ENCODE peak calls at places on chromosomes 2 and 18, in eight cellular contexts. E is HEK293T; A is activated CD8-positive, alpha-beta T cell treated with anti-CD3 and anti-CD28 coated beads, Interleukin-2, amount 10 ng/mL, durations not matched to agents 7 days and 5 days; F is upper lobe of right lung; N is CD4-positive, alpha-beta T cell; I is stimulated activated CD8-positive, alpha-beta memory T cell treated with anti-CD3 and anti-CD28 coated beads, Interleukin-7, amount 100 ng/mL, for 1 hour; G is T-helper 2 cell; M is GM20000. Z is an unnamed sample.

GRCh38 chr2:215764441-215765048 is 248.8 kb downstream of the MREG start:
- DNase-seq in F (no peak), E (no peak), N (no peak), I (no peak), G (no peak), M (no peak), A (no peak), Z (no peak)

GRCh38 chr18:58046087-58046793 is 2.2 kb downstream of the NEDD4L start:
- DNase-seq in M (no peak), I (no peak), N (no peak), A (no peak), F (no peak), E (no peak), G (no peak), Z (no peak)

GRCh38 chr2:98759827-98760625 is 29.1 kb upstream of the MGAT4A start:
- DNase-seq in E (no peak), A (no peak), M (no peak), I (no peak), F (no peak), G (no peak), N (no peak), Z (no peak)

GRCh38 chr18:45590060-45590537 is 25.2 kb upstream of the SLC14A2 start:
- DNase-seq in M (no peak), I (no peak), G (no peak), A (no peak), N (no peak), F (no peak), E (peak; percentile 10), Z (no peak)

GRCh38 chr2:219624565-219624964 is 2.9 kb upstream of the SLC4A3 start:
- DNase-seq in M (no peak), E (no peak), N (no peak), A (no peak), I (no peak), G (no peak), F (no peak), Z (no peak)

GRCh38 chr2:157056200-157056676 is 201.3 kb upstream of the GALNT5 start:
- DNase-seq in I (no peak), G (no peak), F (no peak), M (no peak), E (no peak), A (no peak), N (no peak), Z (no peak)

GRCh38 chr18:37564796-37565137 is 831 bp downstream of the CELF4 start:
- DNase-seq in G (no peak), F (peak; percentile 75), N (no peak), M (peak; percentile 32), A (peak; percentile 35), I (no peak), E (peak; percentile 89), Z (no peak)

GRCh38 chr18:470661-471501 is 29.6 kb downstream of the COLEC12 start:
- DNase-seq in E (no peak), N (no peak), M (no peak), G (no peak), I (no peak), A (no peak), F (no peak), Z (no peak)

GRCh38 chr18:53422896-53423295 is 801.6 kb downstream of the MBD2 start:
- DNase-seq in I (no peak), F (no peak), G (no peak), E (no peak), A (no peak), N (no peak), M (no peak), Z (no peak)

Z was measured in cerebellar nuclear complex.